ENCODE peak calls at places on chromosomes 11 and 22, in nine cellular contexts. L, H, S, A, O, J, Z, P and V are unnamed samples.

GRCh38 chr22:41532908-41533825 is 11.1 kb downstream of the POLR3H start:
- DNase-seq in P (peak), S (no peak), O (peak), J (peak), A (peak), Z (peak), L (peak), H (peak), V (peak)

GRCh38 chr11:126101241-126101929 is 38.7 kb upstream of the CDON start:
- DNase-seq in S (no peak), L (no peak), A (no peak), P (no peak), J (no peak), H (peak), O (no peak), Z (no peak), V (peak)

GRCh38 chr22:46569848-46570695 is 32.7 kb upstream of the CELSR1 start:
- DNase-seq in Z (no peak), O (no peak), S (no peak), P (no peak), H (no peak), J (no peak), A (no peak), L (peak), V (no peak)

GRCh38 chr11:34655335-34656008 is 34.6 kb downstream of the EHF start:
- DNase-seq in P (no peak), A (no peak), J (no peak), O (no peak), H (no peak), Z (no peak), L (no peak), S (peak), V (no peak)

GRCh38 chr22:17969732-17970131 is 54.6 kb downstream of the MICAL3 start:
- DNase-seq in J (no peak), S (peak), L (peak), P (no peak), Z (no peak), O (no peak), H (no peak), A (no peak), V (no peak)

GRCh38 chr11:117625237-117625636 is 171.8 kb downstream of the DSCAML1 start:
- DNase-seq in H (no peak), L (no peak), A (no peak), Z (no peak), P (peak), O (no peak), S (no peak), J (no peak), V (no peak)

GRCh38 chr11:70799386-70799785 is 401.1 kb downstream of the CTTN start:
- DNase-seq in Z (no peak), O (no peak), P (no peak), H (no peak), A (no peak), J (no peak), S (no peak), L (no peak), V (no peak)

GRCh38 chr11:20388096-20389055 is 860 bp downstream of the PRMT3 start:
- DNase-seq in Z (no peak), P (no peak), O (peak), S (peak), A (peak), J (no peak), H (no peak), L (peak), V (no peak)

GRCh38 chr11:2202071-2202899 is 30.7 kb upstream of the TH start:
- DNase-seq in H (no peak), L (no peak), P (no peak), S (no peak), J (no peak), O (no peak), Z (no peak), A (no peak), V (peak)

GRCh38 chr11:72239849-72240460 is 4.0 kb downstream of the PHOX2A start:
- DNase-seq in H (peak), O (no peak), J (no peak), Z (no peak), A (no peak), S (no peak), L (peak), P (peak), V (peak)

GRCh38 chr11:46541593-46542371 is 52.0 kb downstream of the AMBRA1 start:
- DNase-seq in H (no peak), S (no peak), J (peak), P (no peak), Z (no peak), O (no peak), A (no peak), L (peak), V (no peak)

GRCh38 chr11:16047073-16047472 is 309.3 kb downstream of the SOX6 start:
- DNase-seq in H (no peak), P (no peak), J (no peak), L (no peak), Z (no peak), O (no peak), A (no peak), S (no peak), V (no peak)

GRCh38 chr22:31177420-31178162 is 17.6 kb downstream of the RNF185 start:
- DNase-seq in Z (no peak), J (no peak), A (peak), O (no peak), L (no peak), S (peak), H (no peak), P (no peak), V (no peak)

GRCh38 chr11:120694706-120695105 is 183.2 kb downstream of the GRIK4 start:
- DNase-seq in Z (no peak), J (no peak), P (no peak), L (no peak), A (peak), H (no peak), S (no peak), O (no peak), V (no peak)

GRCh38 chr11:10044618-10045017 is 249.4 kb downstream of the SBF2 start:
- DNase-seq in O (peak), L (no peak), P (no peak), S (peak), A (peak), H (no peak), Z (no peak), J (no peak), V (no peak)

GRCh38 chr22:47040486-47041145 is 278.2 kb downstream of the TBC1D22A start:
- DNase-seq in Z (no peak), S (no peak), O (no peak), P (peak), A (no peak), L (peak), J (no peak), H (no peak), V (no peak)

GRCh38 chr22:39090426-39091064 is 6.5 kb upstream of the APOBEC3H start:
- DNase-seq in O (peak), L (peak), A (no peak), H (no peak), J (no peak), P (no peak), Z (no peak), S (peak), V (no peak)

GRCh38 chr22:46884365-46884764 is 121.9 kb downstream of the TBC1D22A start:
- DNase-seq in P (no peak), A (no peak), J (no peak), L (no peak), H (no peak), O (no peak), Z (no peak), S (no peak), V (no peak)

GRCh38 chr11:46906596-46906995 is 11.8 kb downstream of the LRP4 start:
- DNase-seq in P (no peak), L (no peak), Z (no peak), J (peak), S (no peak), O (peak), H (no peak), A (no peak), V (peak)

GRCh38 chr11:13011366-13012036 is 2.4 kb downstream of the RASSF10 start:
- DNase-seq in J (no peak), S (no peak), O (no peak), P (no peak), L (no peak), H (no peak), Z (no peak), A (no peak), V (no peak)

GRCh38 chr11:117313828-117314768 is 2.0 kb downstream of the BACE1 start:
- DNase-seq in H (no peak), P (no peak), L (no peak), S (no peak), A (peak), J (no peak), O (no peak), Z (no peak), V (peak)

GRCh38 chr11:19853016-19853415 is 140.4 kb downstream of the NAV2 start:
- DNase-seq in Z (no peak), O (no peak), S (no peak), A (no peak), L (no peak), P (no peak), J (no peak), H (no peak), V (no peak)

GRCh38 chr11:104564921-104565580 is 333.2 kb downstream of the CASP12 start:
- DNase-seq in S (no peak), P (no peak), J (no peak), H (no peak), O (no peak), A (no peak), L (no peak), Z (no peak), V (no peak)